ENCODE peak calls at places on chromosome X, in ten cellular contexts. Q is H7, V is DMS153, D is Calu3, G is adipocyte, U is T-helper 1 cell, Y is C1 segment of cervical spinal cord, E is glutamatergic neuron, Z is WTC11, P is cardiac fibroblast. W is an unnamed sample.

GRCh38 chrX:24148118-24148517 is 1.4 kb upstream of the ZFX start:
- DNase-seq in P (no peak), G (peak; percentile 56), V (no peak), Z (no peak), D (no peak), U (no peak), Y (no peak), E (no peak), Q (no peak), W (no peak)

GRCh38 chrX:16671005-16671404 is 21.0 kb downstream of the S100G start:
- DNase-seq in Z (no peak), G (peak; percentile 79), D (peak; percentile 5), U (peak; percentile 12), P (peak; percentile 75), Y (no peak), Q (peak; percentile 82), V (peak; percentile 2), E (no peak), W (no peak)

GRCh38 chrX:141652315-141652714 is 46.2 kb downstream of the SPANXD start:
- DNase-seq in G (no peak), U (no peak), E (no peak), Z (no peak), D (no peak), P (no peak), Q (no peak), Y (no peak), V (no peak), W (no peak)

GRCh38 chrX:136130931-136131843 is 16.1 kb upstream of the FHL1 start:
- DNase-seq in Q (no peak), V (no peak), D (no peak), Z (no peak), Y (no peak), E (no peak), U (no peak), G (peak; percentile 79), P (peak; percentile 63), W (no peak)

GRCh38 chrX:39149761-39150160 is 348.5 kb downstream of the MID1IP1 start:
- DNase-seq in D (peak; percentile 60), Z (peak; percentile 71), Q (peak; percentile 49), U (peak; percentile 47), G (peak; percentile 76), P (peak; percentile 70), E (peak; percentile 79), V (peak; percentile 17), Y (peak; percentile 15), W (peak; percentile 83)

GRCh38 chrX:43679778-43680177 is 23.7 kb downstream of the MAOA start:
- DNase-seq in P (peak; percentile 72), Z (no peak), G (peak; percentile 44), Y (no peak), D (no peak), Q (no peak), E (no peak), V (no peak), U (no peak), W (no peak)

GRCh38 chrX:131633285-131633917 is 89.5 kb downstream of the OR13H1 start:
- DNase-seq in U (peak; percentile 18), D (peak; percentile 55), Q (peak; percentile 57), G (peak; percentile 83), Z (peak; percentile 56), P (peak; percentile 55), E (peak; percentile 62), V (peak; percentile 36), Y (peak; percentile 25), W (peak; percentile 12)

GRCh38 chrX:129872524-129872923 is 28.8 kb upstream of the ZDHHC9 start:
- DNase-seq in Y (no peak), P (no peak), G (no peak), V (no peak), Q (no peak), Z (no peak), D (no peak), E (no peak), U (no peak), W (no peak)

GRCh38 chrX:152884171-152884570 is 13.7 kb upstream of the ZNF185 start:
- DNase-seq in G (no peak), D (no peak), P (no peak), Y (no peak), E (no peak), U (no peak), Z (no peak), Q (peak; percentile 58), V (no peak), W (no peak)

GRCh38 chrX:1537031-1537715 is at the start of gene P2RY8:
- DNase-seq in U (peak; percentile 65), Q (no peak), G (peak; percentile 67), P (peak; percentile 28), D (peak; percentile 60), V (no peak), E (no peak), Z (no peak), Y (no peak), W (peak; percentile 80)

GRCh38 chrX:47078129-47079043 is at the start of gene RGN:
- DNase-seq in P (no peak), U (no peak), G (no peak), Q (peak; percentile 65), D (peak; percentile 14), V (no peak), Y (peak; percentile 2), E (peak; percentile 30), Z (peak; percentile 33), W (no peak)

GRCh38 chrX:39484669-39485068 is 613.1 kb downstream of the BCOR start:
- DNase-seq in Y (no peak), G (no peak), U (no peak), Q (peak; percentile 68), P (no peak), E (no peak), Z (no peak), D (no peak), V (no peak), W (no peak)

GRCh38 chrX:154822029-154822428 is 12.4 kb downstream of the SMIM9 start:
- DNase-seq in Q (peak; percentile 24), D (no peak), E (no peak), G (no peak), P (no peak), U (no peak), V (no peak), Z (no peak), Y (no peak), W (no peak)

GRCh38 chrX:48897157-48897620 is 379 bp downstream of the TIMM17B start:
- DNase-seq in P (peak; percentile 79), V (peak; percentile 55), Q (peak; percentile 93), U (peak; percentile 57), D (peak; percentile 85), Z (peak; percentile 83), G (peak; percentile 80), Y (peak; percentile 28), E (peak; percentile 85), W (peak; percentile 61)